ENCODE peak calls at places on chromosome 4, in seven cellular contexts. E is SK-N-SH, T is K562, O is HepG2, K is GM12878, M is HCT116, Z is H1. L is an unnamed sample.

GRCh38 chr4:74768857-74769525 is 25.3 kb downstream of the BTC start:
- DNase-seq in E (no peak), T (no peak), O (peak), K (no peak), M (peak), Z (no peak), L (no peak)

GRCh38 chr4:53022162-53023100 is 160.3 kb downstream of the RASL11B start:
- DNase-seq in E (no peak), T (no peak), O (no peak), K (no peak), M (no peak), Z (no peak), L (no peak)

GRCh38 chr4:23888421-23889319 is 1.2 kb downstream of the PPARGC1A start:
- DNase-seq in E (peak), T (no peak), O (peak), K (no peak), M (no peak), Z (no peak), L (no peak)

GRCh38 chr4:20625460-20625859 is 74.8 kb upstream of the PACRGL start:
- DNase-seq in E (no peak), T (no peak), O (no peak), K (no peak), M (no peak), Z (no peak), L (no peak)

GRCh38 chr4:1172228-1172851 is at the start of gene SPON2:
- DNase-seq in E (peak), T (no peak), O (peak), K (no peak), M (no peak), Z (peak), L (no peak)

GRCh38 chr4:155179216-155179615 is 29.2 kb upstream of the NPY2R start:
- DNase-seq in E (no peak), T (no peak), O (no peak), K (no peak), M (peak), Z (no peak), L (peak)

GRCh38 chr4:56976878-56977320 is 507 bp downstream of the NOA1 start:
- DNase-seq in E (peak), T (peak), O (peak), K (no peak), M (peak), Z (peak), L (peak)

GRCh38 chr4:157810137-157810774 is 362.6 kb downstream of the GASK1B start:
- DNase-seq in E (no peak), T (no peak), O (peak), K (no peak), M (no peak), Z (no peak), L (no peak)

GRCh38 chr4:137576437-137576836 is 44.1 kb upstream of the PCDH18 start:
- DNase-seq in E (no peak), T (no peak), O (no peak), K (no peak), M (no peak), Z (no peak), L (no peak)

GRCh38 chr4:142818476-142818875 is 27.6 kb downstream of the INPP4B start:
- DNase-seq in E (no peak), T (no peak), O (no peak), K (no peak), M (peak), Z (no peak), L (no peak)

GRCh38 chr4:165965503-165965902 is 92.5 kb downstream of the TLL1 start:
- DNase-seq in E (no peak), T (no peak), O (peak), K (no peak), M (no peak), Z (no peak), L (no peak)

GRCh38 chr4:41331224-41331623 is 74.5 kb downstream of the UCHL1 start:
- DNase-seq in E (no peak), T (no peak), O (no peak), K (no peak), M (no peak), Z (no peak), L (no peak)

GRCh38 chr4:39044947-39045734 is 12.9 kb upstream of the TMEM156 start:
- DNase-seq in E (peak), T (peak), O (no peak), K (no peak), M (no peak), Z (peak), L (peak)

GRCh38 chr4:31959972-31960371 is 1239.8 kb downstream of the PCDH7 start:
- DNase-seq in E (no peak), T (no peak), O (no peak), K (no peak), M (no peak), Z (no peak), L (no peak)

GRCh38 chr4:87423313-87424031 is 1.1 kb downstream of the NUDT9 start:
- DNase-seq in E (peak), T (peak), O (no peak), K (no peak), M (no peak), Z (no peak), L (no peak)

GRCh38 chr4:158033416-158033863 is 139.4 kb downstream of the GASK1B start:
- DNase-seq in E (no peak), T (no peak), O (peak), K (no peak), M (no peak), Z (no peak), L (no peak)

GRCh38 chr4:634599-634985 is 9.2 kb downstream of the PDE6B start:
- DNase-seq in E (no peak), T (no peak), O (no peak), K (no peak), M (no peak), Z (no peak), L (peak)

GRCh38 chr4:104508224-104508623 is 13.5 kb upstream of the CXXC4 start:
- DNase-seq in E (no peak), T (no peak), O (no peak), K (no peak), M (no peak), Z (no peak), L (no peak)

GRCh38 chr4:1155314-1155713 is 17.1 kb downstream of the SPON2 start:
- DNase-seq in E (no peak), T (no peak), O (no peak), K (no peak), M (no peak), Z (no peak), L (no peak)

GRCh38 chr4:145796338-145796737 is 116.4 kb downstream of the C4orf51 start:
- DNase-seq in E (no peak), T (no peak), O (no peak), K (no peak), M (no peak), Z (no peak), L (no peak)

GRCh38 chr4:41455215-41455614 is 82.7 kb upstream of the LIMCH1 start:
- DNase-seq in E (no peak), T (no peak), O (no peak), K (no peak), M (no peak), Z (no peak), L (no peak)

GRCh38 chr4:166257891-166258290 is 384.9 kb downstream of the TLL1 start:
- DNase-seq in E (no peak), T (no peak), O (no peak), K (no peak), M (no peak), Z (no peak), L (no peak)

GRCh38 chr4:85964298-85964697 is 395.6 kb downstream of the MAPK10 start:
- DNase-seq in E (no peak), T (no peak), O (no peak), K (no peak), M (no peak), Z (no peak), L (no peak)

GRCh38 chr4:72564184-72564583 is 4.8 kb downstream of the ADAMTS3 start:
- DNase-seq in E (no peak), T (no peak), O (no peak), K (no peak), M (no peak), Z (no peak), L (no peak)

GRCh38 chr4:26052663-26053534 is 138.9 kb downstream of the SMIM20 start:
- DNase-seq in E (no peak), T (no peak), O (no peak), K (no peak), M (no peak), Z (no peak), L (no peak)

GRCh38 chr4:145808021-145808650 is 128.2 kb downstream of the C4orf51 start:
- DNase-seq in E (peak), T (peak), O (peak), K (peak), M (peak), Z (no peak), L (no peak)

GRCh38 chr4:14864365-14864762 is 137.9 kb upstream of the CPEB2 start:
- DNase-seq in E (no peak), T (no peak), O (no peak), K (no peak), M (no peak), Z (no peak), L (no peak)

DNA sequence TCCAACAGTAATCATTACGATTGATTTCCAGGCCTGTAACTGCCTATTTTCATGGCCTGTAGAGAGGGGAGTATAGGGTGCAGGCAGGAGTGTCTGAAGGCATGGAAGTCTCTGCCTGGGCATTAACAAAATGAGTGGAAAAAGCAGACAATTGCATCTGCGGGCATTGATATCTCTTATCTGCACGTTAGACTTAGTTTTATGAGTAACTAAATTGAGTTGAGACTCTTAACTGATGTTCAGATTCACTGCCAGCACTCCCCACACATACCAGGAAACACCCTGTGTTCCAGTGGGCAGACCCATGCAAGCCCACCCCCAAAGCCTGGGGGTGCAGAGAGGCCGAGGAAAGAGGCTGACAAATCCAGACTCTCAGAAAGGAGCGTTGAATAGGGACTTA is 33.3 kb downstream of the F11 start:
- DNase-seq in E (peak), T (no peak), O (no peak), K (no peak), M (no peak), Z (no peak), L (no peak)
- TF ChIP-seq JUND in E (no peak), T (no peak), O (no peak), K (no peak), M (no peak), Z (no peak), L (no peak)

DNA sequence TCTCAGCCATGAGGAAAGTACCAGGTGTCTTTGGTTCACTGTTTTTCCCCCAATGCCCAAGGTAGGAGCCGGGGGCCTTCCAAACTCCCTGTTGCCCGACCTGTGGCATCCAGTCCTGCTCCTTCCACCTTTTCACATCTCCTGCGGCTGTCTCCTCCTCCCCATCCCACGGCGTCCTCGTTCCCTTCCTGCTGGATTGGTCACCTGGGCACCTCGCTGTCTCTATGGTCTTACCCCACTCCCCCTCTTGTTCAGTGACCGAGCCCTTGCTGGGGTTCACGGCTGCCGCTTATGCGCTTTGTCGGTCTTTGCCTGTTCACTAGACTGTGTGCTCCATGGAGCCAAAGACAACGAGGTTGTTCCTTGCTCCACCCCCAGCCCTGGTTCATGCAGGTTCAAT is 188.7 kb upstream of the PSAPL1 start:
- DNase-seq in E (no peak), T (no peak), O (no peak), K (no peak), M (no peak), Z (no peak), L (no peak)
- TF ChIP-seq JUND in E (no peak), T (no peak), O (no peak), K (no peak), M (no peak), Z (no peak), L (no peak)

DNA sequence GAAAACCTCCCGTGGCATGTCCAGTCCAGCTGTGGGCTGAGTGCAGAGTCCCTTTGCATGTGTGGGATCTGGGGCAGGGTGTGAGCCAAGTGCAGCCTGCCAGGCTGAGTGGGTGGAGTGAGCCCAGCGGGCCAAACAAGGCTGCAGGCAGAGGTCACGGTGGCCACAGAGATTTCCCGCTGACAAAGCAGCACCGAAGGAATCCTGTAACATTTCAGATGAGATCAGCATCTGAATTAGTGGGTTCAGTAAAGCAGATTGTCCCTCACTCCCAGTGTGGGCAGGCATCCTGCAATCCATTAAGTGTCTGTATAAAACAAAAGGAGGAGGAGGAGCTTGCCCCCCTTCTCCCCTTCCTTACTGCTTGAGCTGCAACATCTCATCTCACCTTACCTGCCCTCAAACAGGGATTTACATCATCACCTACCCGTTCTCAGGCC is 324.4 kb downstream of the FAT4 start:
- DNase-seq in E (peak), T (no peak), O (no peak), K (no peak), M (no peak), Z (peak), L (no peak)
- TF ChIP-seq JUND in E (no peak), T (no peak), O (no peak), K (no peak), M (no peak), Z (peak), L (no peak)

GRCh38 chr4:107891299-107891698 is 40.0 kb upstream of the CYP2U1 start:
- DNase-seq in E (no peak), T (no peak), O (no peak), K (no peak), M (no peak), Z (no peak), L (no peak)

GRCh38 chr4:107890779-107891178 is 40.6 kb upstream of the CYP2U1 start:
- DNase-seq in E (no peak), T (no peak), O (no peak), K (no peak), M (no peak), Z (no peak), L (no peak)

GRCh38 chr4:107885865-107886264 is 45.5 kb upstream of the CYP2U1 start:
- DNase-seq in E (no peak), T (no peak), O (no peak), K (no peak), M (no peak), Z (no peak), L (no peak)

GRCh38 chr4:107893171-107894137 is 37.9 kb upstream of the CYP2U1 start:
- DNase-seq in E (no peak), T (no peak), O (no peak), K (no peak), M (no peak), Z (no peak), L (no peak)

DNA sequence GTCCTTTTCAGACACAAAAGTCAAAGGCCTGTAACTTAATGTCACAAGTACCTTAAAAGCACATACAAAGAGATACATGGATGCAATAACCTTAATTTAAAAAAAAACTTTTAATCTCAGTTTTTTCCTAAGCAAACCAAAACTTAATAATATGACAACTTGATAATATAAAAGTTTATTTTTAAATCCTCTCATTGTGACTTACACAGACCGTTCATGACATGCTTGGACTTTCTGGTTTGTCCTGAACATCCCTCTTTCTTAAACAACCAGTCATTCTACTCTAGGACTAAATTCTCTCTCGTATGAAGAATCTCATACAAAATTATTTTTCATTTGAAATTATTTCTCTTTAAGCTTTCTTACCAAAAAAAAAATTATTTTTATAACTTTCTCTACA is 43.1 kb upstream of the CYP2U1 start:
- DNase-seq in E (no peak), T (no peak), O (no peak), K (no peak), M (no peak), Z (no peak), L (no peak)
- TF ChIP-seq JUND in E (no peak), T (no peak), O (no peak), K (no peak), M (no peak), Z (no peak), L (no peak)

GRCh38 chr4:182554736-182555135 is 311.5 kb downstream of the TENM3 start:
- DNase-seq in E (no peak), T (no peak), O (no peak), K (no peak), M (no peak), Z (no peak), L (no peak)

GRCh38 chr4:182560358-182560757 is 317.2 kb downstream of the TENM3 start:
- DNase-seq in E (no peak), T (no peak), O (no peak), K (no peak), M (no peak), Z (peak), L (no peak)

GRCh38 chr4:182552948-182553347 is 309.7 kb downstream of the TENM3 start:
- DNase-seq in E (no peak), T (no peak), O (no peak), K (no peak), M (no peak), Z (no peak), L (no peak)

GRCh38 chr4:182556576-182556975 is 313.4 kb downstream of the TENM3 start:
- DNase-seq in E (no peak), T (no peak), O (no peak), K (no peak), M (no peak), Z (no peak), L (no peak)

GRCh38 chr4:182555997-182556418 is 312.8 kb downstream of the TENM3 start:
- DNase-seq in E (no peak), T (no peak), O (no peak), K (no peak), M (no peak), Z (no peak), L (no peak)
- TF ChIP-seq JUND in E (no peak), T (no peak), O (no peak), K (no peak), M (no peak), Z (no peak), L (no peak)

GRCh38 chr4:127741247-127741646 is 11.0 kb downstream of the SLC25A31 start:
- DNase-seq in E (no peak), T (no peak), O (no peak), K (no peak), M (no peak), Z (no peak), L (no peak)
- TF ChIP-seq JUND in E (no peak), T (no peak), O (no peak), K (no peak), M (no peak), Z (no peak), L (no peak)

DNA sequence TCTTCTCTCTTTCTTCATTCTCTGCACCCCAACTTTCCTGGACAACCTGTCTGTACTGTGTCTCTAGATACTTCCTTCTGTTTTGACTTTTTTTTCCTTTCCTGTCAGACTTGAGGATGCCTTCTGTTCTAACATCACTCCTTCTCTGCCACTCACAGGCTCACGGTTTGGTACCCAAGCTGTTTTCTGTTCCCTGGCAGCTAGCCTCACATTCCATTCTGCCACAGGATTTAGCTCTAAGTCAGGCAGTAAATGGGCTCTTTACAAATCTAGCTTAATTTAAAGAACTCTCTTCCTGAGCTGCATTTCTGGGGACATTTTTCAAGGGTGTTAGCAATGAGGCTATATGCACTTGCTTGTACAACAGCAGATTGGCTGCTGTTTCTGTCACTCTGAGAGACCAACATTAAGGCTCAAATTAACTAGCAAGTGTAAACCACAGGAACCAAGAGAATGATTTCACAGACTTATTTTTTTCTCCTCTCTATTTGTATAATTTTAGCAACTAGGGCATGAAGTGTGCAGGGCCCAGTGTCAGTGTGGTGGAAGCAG is 337.9 kb upstream of the NOCT start:
- DNase-seq in E (no peak), T (no peak), O (no peak), K (no peak), M (no peak), Z (no peak), L (no peak)
- TF ChIP-seq JUND in E (no peak), T (no peak), O (no peak), K (no peak), M (no peak), Z (no peak), L (no peak)

DNA sequence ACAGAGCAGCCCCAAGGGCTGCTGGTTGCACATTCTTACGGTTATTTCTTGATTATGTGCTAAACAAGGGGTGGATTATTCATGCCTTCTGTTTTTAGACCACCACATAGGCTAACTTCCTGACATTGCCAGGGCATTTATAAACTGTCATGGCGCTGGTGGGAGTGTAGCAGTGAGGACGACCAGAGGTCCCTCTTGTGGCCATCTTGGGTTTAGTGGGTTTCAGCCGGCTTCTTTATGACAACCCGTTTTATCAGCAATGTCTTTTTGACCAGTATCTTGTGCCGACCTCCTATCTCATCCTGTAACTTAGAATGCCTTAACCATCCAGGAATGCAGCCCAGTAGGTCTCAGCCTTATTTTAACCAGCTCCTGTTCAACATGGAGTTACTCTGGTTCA is 212.4 kb upstream of the GRID2 start:
- DNase-seq in E (no peak), T (no peak), O (peak), K (no peak), M (no peak), Z (peak), L (peak)
- TF ChIP-seq JUND in E (no peak), T (no peak), O (no peak), K (no peak), M (no peak), Z (no peak), L (no peak)

L was measured in T47D.